ENCODE peak calls at places on chromosomes 5 and 9, in eight cellular contexts. S is heart right ventricle; K is lower lobe of right lung; I is CD4-positive, alpha-beta memory T cell; F is CD4-positive, alpha-beta T cell; R is mesenchymal stem cell; Y is HepG2; T is H9. Z is an unnamed sample. For H3K9me3 and H3K27me3, the result is how much of the 10 kb centered on the place peaks cover.

GRCh38 chr5:148740466-148740865 is 85.9 kb upstream of the ADRB2 start:
- DNase-seq in S (no peak), K (no peak), I (no peak), F (no peak), R (no peak), Y (no peak), T (no peak), Z (no peak)

GRCh38 chr5:23332650-23333251 is 174.7 kb upstream of the PRDM9 start:
- DNase-seq in S (no peak), K (no peak), I (no peak), F (no peak), R (no peak), Y (peak), T (no peak), Z (no peak)

GRCh38 chr5:172299916-172300439 is 16.4 kb upstream of the UBTD2 start:
- DNase-seq in S (no peak), K (no peak), I (no peak), F (no peak), R (peak), Y (no peak), T (no peak), Z (no peak)

GRCh38 chr5:35048910-35049309 is 1.2 kb upstream of the AGXT2 start:
- DNase-seq in S (no peak), K (no peak), I (no peak), F (no peak), R (no peak), Y (no peak), T (no peak), Z (no peak)

GRCh38 chr5:176798094-176798876 is 12.1 kb upstream of the UNC5A start:
- DNase-seq in S (no peak), K (no peak), I (no peak), F (no peak), R (no peak), Y (no peak), T (no peak), Z (no peak)

GRCh38 chr9:113537227-113537810 is 73.8 kb downstream of the RGS3 start:
- DNase-seq in S (no peak), K (no peak), I (no peak), F (no peak), R (no peak), Y (no peak), T (no peak), Z (no peak)

GRCh38 chr5:150068961-150069618 is 17.3 kb downstream of the CSF1R start:
- DNase-seq in S (no peak), K (no peak), I (no peak), F (peak), R (no peak), Y (no peak), T (no peak), Z (no peak)

GRCh38 chr9:126647585-126648110 is 33.9 kb downstream of the LMX1B start:
- DNase-seq in S (no peak), K (no peak), I (no peak), F (no peak), R (no peak), Y (no peak), T (no peak), Z (no peak)

GRCh38 chr9:69339620-69340019 is 14.6 kb downstream of the ENTREP1 start:
- DNase-seq in S (peak), K (no peak), I (no peak), F (no peak), R (no peak), Y (no peak), T (no peak), Z (no peak)

GRCh38 chr9:87275039-87275725 is 222.5 kb upstream of the DAPK1 start:
- DNase-seq in S (no peak), K (no peak), I (no peak), F (no peak), R (no peak), Y (no peak), T (no peak), Z (no peak)

GRCh38 chr9:134275379-134275778 is 50.9 kb upstream of the RXRA start:
- DNase-seq in S (no peak), K (no peak), I (no peak), F (no peak), R (no peak), Y (no peak), T (peak), Z (no peak)

GRCh38 chr9:93132946-93133640 is 958 bp downstream of the NINJ1 start:
- DNase-seq in S (no peak), K (no peak), I (no peak), F (no peak), R (no peak), Y (peak), T (no peak), Z (no peak)

GRCh38 chr9:128548876-128549275 is 3.5 kb upstream of the SPTAN1 start:
- DNase-seq in S (no peak), K (no peak), I (no peak), F (no peak), R (no peak), Y (no peak), T (no peak), Z (no peak)

GRCh38 chr5:115375922-115376321 is 79.5 kb upstream of the CCDC112 start:
- DNase-seq in S (peak), K (peak), I (no peak), F (no peak), R (peak), Y (peak), T (no peak), Z (no peak)

GRCh38 chr9:76353280-76353679 is 40.9 kb downstream of the RFK start:
- DNase-seq in S (no peak), K (no peak), I (no peak), F (no peak), R (peak), Y (no peak), T (no peak), Z (peak)

GRCh38 chr5:141172381-141173204 is at the start of gene PCDHB7:
- DNase-seq in S (peak), K (no peak), I (no peak), F (no peak), R (peak), Y (peak), T (no peak), Z (peak)
- H3K9me3 ChIP-seq in S (under half), K (under half), I (under half), F (under half), R (half or more), Y (under half), T (under half), Z (under half)

DNA sequence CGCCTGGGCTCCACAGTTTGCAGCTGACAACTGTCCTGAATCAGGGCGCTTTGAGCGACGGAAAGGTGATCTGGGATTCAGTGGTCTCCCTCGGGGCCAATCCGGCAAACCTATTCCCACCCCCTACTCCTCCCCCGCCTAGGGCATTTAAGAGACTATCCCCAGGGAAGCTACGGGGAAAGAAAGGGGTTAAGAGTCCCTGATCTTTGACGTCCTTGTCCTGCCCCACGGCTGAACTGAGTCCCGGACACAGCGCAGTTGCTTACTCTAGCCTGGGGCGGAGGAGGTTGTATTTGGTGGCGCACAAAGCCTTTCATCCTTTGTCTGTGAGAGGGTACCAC is 3.4 kb downstream of the RORB start:
- DNase-seq in S (no peak), K (no peak), I (no peak), F (no peak), R (no peak), Y (no peak), T (peak), Z (no peak)
- H3K27me3 ChIP-seq in S (half or more), K (under half), I (under half), F (half or more), R (under half), Y (under half), T (under half), Z (half or more)

DNA sequence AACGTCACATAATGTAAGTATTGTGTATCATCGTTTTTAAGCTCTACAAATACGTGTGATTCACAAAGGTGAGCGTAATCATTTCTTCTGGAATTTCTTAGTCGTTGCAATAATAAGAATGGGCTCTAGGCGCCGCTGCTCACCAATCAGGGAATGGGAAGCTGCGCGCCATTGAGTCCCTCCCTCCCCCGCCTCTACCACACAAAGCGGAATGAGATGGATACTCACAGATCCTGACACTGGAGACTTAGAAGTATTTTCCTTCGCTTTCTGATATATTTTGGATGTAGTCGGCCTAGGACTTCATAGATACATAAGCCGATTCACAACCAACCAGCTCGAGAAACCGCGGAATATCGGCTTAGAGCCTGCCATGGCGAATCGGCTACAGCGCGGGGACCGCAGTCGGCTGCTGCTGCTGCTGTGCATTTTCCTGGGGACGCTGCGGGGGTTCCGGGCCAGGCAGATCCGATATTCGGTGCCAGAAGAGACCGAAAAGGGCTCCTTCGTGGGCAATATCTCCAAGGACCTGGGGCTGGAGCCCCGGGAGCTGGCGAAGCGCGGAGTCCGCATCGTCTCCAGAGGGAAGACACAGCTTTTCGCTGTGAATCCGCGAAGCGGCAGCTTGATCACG is at the start of gene PCDHGA11:
- DNase-seq in S (no peak), K (peak), I (peak), F (no peak), R (peak), Y (no peak), T (peak), Z (peak)
- H3K9me3 ChIP-seq in S (under half), K (half or more), I (under half), F (half or more), R (under half), Y (under half), T (under half), Z (under half)

GRCh38 chr5:168796840-168797548 is 217.8 kb upstream of the PANK3 start:
- DNase-seq in S (no peak), K (no peak), I (no peak), F (no peak), R (no peak), Y (no peak), T (no peak), Z (peak)
- H3K27me3 ChIP-seq in S (under half), K (under half), I (under half), F (under half), R (under half), Y (half or more), T (under half), Z (under half)

GRCh38 chr5:131630208-131630962 is 4.6 kb downstream of the RAPGEF6 start:
- DNase-seq in S (no peak), K (no peak), I (no peak), F (no peak), R (no peak), Y (peak), T (no peak), Z (peak)
- H3K9me3 ChIP-seq in S (under half), K (under half), I (under half), F (under half), R (under half), Y (under half), T (under half), Z (under half)

DNA sequence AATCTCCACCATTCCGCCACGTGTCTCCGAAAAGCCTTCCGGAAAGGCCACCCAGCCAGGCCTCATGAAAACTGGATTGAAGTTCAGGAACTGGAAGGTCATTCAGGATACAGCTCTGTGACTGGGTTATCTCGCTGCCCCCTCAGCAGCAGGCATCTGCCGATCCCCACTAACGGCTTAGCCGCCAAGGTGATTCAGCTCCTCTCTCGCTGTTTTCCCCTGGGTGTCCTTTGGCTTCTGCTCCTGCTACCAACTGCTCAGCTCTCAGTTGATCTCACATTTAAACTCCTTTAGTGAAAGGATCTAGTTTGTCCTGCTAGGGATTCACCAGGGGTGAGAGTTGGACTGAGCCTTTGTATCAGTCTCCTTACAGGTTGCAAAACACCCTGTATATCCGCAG is 2.2 kb upstream of the GDNF start:
- DNase-seq in S (no peak), K (no peak), I (no peak), F (no peak), R (no peak), Y (no peak), T (no peak), Z (no peak)
- H3K27me3 ChIP-seq in S (half or more), K (half or more), I (under half), F (half or more), R (under half), Y (under half), T (under half), Z (half or more)